ENCODE peak calls at places on chromosomes 13 and 19, in four cellular contexts. One of them, this sample, is unnamed.

GRCh38 chr13:50448535-50448981 is 394.9 kb downstream of the DLEU7 start:
- DNase-seq in H1: no peak
- DNase-seq in IMR-90: no peak
- DNase-seq in H9: no peak
- DNase-seq in this sample: no peak

GRCh38 chr13:93151277-93151676 is 75.3 kb upstream of the GPC6 start:
- DNase-seq in IMR-90: peak; percentile 91
- DNase-seq in H9: no peak
- DNase-seq in H1: no peak
- DNase-seq in this sample: no peak

GRCh38 chr19:11014403-11014911 is 53.6 kb downstream of the SMARCA4 start:
- DNase-seq in IMR-90: no peak
- DNase-seq in H9: peak; percentile 47
- DNase-seq in H1: no peak
- DNase-seq in this sample: peak; percentile 42

GRCh38 chr13:111573362-111573761 is 252.9 kb downstream of the TEX29 start:
- DNase-seq in H1: no peak
- DNase-seq in H9: no peak
- DNase-seq in IMR-90: no peak
- DNase-seq in this sample: no peak

GRCh38 chr19:56156768-56157167 is 15.7 kb downstream of the ZNF444 start:
- DNase-seq in IMR-90: no peak
- DNase-seq in H1: no peak
- DNase-seq in H9: no peak
- DNase-seq in this sample: no peak

GRCh38 chr13:44710576-44710975 is 134.4 kb upstream of the TSC22D1 start:
- DNase-seq in H1: no peak
- DNase-seq in H9: no peak
- DNase-seq in IMR-90: peak; percentile 96
- DNase-seq in this sample: peak; percentile 44

GRCh38 chr19:2544576-2545415 is 68.9 kb downstream of the GADD45B start:
- DNase-seq in IMR-90: no peak
- DNase-seq in H1: no peak
- DNase-seq in H9: no peak
- DNase-seq in this sample: no peak

GRCh38 chr13:51525567-51526165 is 58.6 kb upstream of the WDFY2 start:
- DNase-seq in H1: no peak
- DNase-seq in IMR-90: peak; percentile 72
- DNase-seq in H9: no peak
- DNase-seq in this sample: peak; percentile 62

GRCh38 chr19:14494910-14495677 is 833 bp downstream of the GIPC1 start:
- DNase-seq in IMR-90: no peak
- DNase-seq in H9: no peak
- DNase-seq in H1: no peak
- DNase-seq in this sample: no peak

GRCh38 chr13:97781891-97782305 is 171.6 kb upstream of the IPO5 start:
- DNase-seq in H1: no peak
- DNase-seq in H9: no peak
- DNase-seq in IMR-90: no peak
- DNase-seq in this sample: no peak

GRCh38 chr13:22107549-22107948 is 436.7 kb downstream of the FGF9 start:
- DNase-seq in IMR-90: no peak
- DNase-seq in H1: no peak
- DNase-seq in H9: no peak
- DNase-seq in this sample: no peak

GRCh38 chr19:18393836-18394235 is 3.6 kb downstream of the LRRC25 start:
- DNase-seq in IMR-90: no peak
- DNase-seq in H1: no peak
- DNase-seq in H9: no peak
- DNase-seq in this sample: no peak

GRCh38 chr19:2083174-2083854 is 12.8 kb downstream of the MOB3A start:
- DNase-seq in H9: no peak
- DNase-seq in H1: no peak
- DNase-seq in IMR-90: no peak
- DNase-seq in this sample: no peak

GRCh38 chr19:15456871-15457700 is 7.3 kb downstream of the RASAL3 start:
- DNase-seq in H1: peak; percentile 91
- DNase-seq in H9: peak; percentile 99
- DNase-seq in IMR-90: no peak
- DNase-seq in this sample: peak; percentile 84

GRCh38 chr13:26074706-26075105 is 22.9 kb upstream of the SHISA2 start:
- DNase-seq in H1: no peak
- DNase-seq in H9: no peak
- DNase-seq in IMR-90: peak; percentile 14
- DNase-seq in this sample: peak; percentile 20

GRCh38 chr13:50129923-50130685 is 114.9 kb downstream of the KCNRG start:
- DNase-seq in H1: peak; percentile 77
- DNase-seq in IMR-90: no peak
- DNase-seq in H9: peak; percentile 64
- DNase-seq in this sample: peak; percentile 57

GRCh38 chr13:74443623-74444022 is 309.4 kb upstream of the KLF12 start:
- DNase-seq in H9: no peak
- DNase-seq in IMR-90: peak; percentile 85
- DNase-seq in H1: no peak
- DNase-seq in this sample: peak; percentile 33

GRCh38 chr13:41458939-41459753 is 1.8 kb downstream of the RGCC start:
- DNase-seq in IMR-90: peak; percentile 72
- DNase-seq in H1: peak; percentile 59
- DNase-seq in H9: no peak
- DNase-seq in this sample: peak; percentile 49

GRCh38 chr13:79645569-79645968 is 164.6 kb downstream of the NDFIP2 start:
- DNase-seq in H9: no peak
- DNase-seq in H1: no peak
- DNase-seq in IMR-90: no peak
- DNase-seq in this sample: no peak

GRCh38 chr19:4568884-4569283 is 9.4 kb upstream of the SEMA6B start:
- DNase-seq in H1: no peak
- DNase-seq in IMR-90: no peak
- DNase-seq in H9: no peak
- DNase-seq in this sample: no peak

GRCh38 chr19:43620061-43621001 is 902 bp upstream of the ZNF428 start:
- DNase-seq in H9: no peak
- DNase-seq in H1: no peak
- DNase-seq in IMR-90: no peak
- DNase-seq in this sample: no peak

GRCh38 chr13:96984061-96984508 is 10.2 kb downstream of the OXGR1 start:
- DNase-seq in H9: peak; percentile 53
- DNase-seq in IMR-90: no peak
- DNase-seq in H1: no peak
- DNase-seq in this sample: peak; percentile 68

GRCh38 chr13:72004236-72004635 is 137.2 kb upstream of the DACH1 start:
- DNase-seq in IMR-90: no peak
- DNase-seq in H9: no peak
- DNase-seq in H1: no peak
- DNase-seq in this sample: no peak

GRCh38 chr13:111363591-111363990 is 43.1 kb downstream of the TEX29 start:
- DNase-seq in H9: no peak
- DNase-seq in IMR-90: no peak
- DNase-seq in H1: peak; percentile 11
- DNase-seq in this sample: no peak

GRCh38 chr19:13956365-13956744 is 4.0 kb downstream of the DCAF15 start:
- DNase-seq in H1: no peak
- DNase-seq in IMR-90: no peak
- DNase-seq in H9: no peak
- DNase-seq in this sample: no peak

GRCh38 chr13:111384441-111385181 is 64.2 kb downstream of the TEX29 start:
- DNase-seq in H1: no peak
- DNase-seq in H9: peak; percentile 14
- DNase-seq in IMR-90: no peak
- DNase-seq in this sample: no peak

GRCh38 chr13:48155850-48156249 is 60.9 kb upstream of the MED4 start:
- DNase-seq in H1: no peak
- DNase-seq in IMR-90: peak; percentile 33
- DNase-seq in H9: no peak
- DNase-seq in this sample: no peak

GRCh38 chr19:29119582-29119981 is 93.4 kb downstream of the UQCRFS1 start:
- DNase-seq in H1: peak; percentile 51
- DNase-seq in IMR-90: no peak
- DNase-seq in H9: peak; percentile 50
- DNase-seq in this sample: peak; percentile 49

DNA sequence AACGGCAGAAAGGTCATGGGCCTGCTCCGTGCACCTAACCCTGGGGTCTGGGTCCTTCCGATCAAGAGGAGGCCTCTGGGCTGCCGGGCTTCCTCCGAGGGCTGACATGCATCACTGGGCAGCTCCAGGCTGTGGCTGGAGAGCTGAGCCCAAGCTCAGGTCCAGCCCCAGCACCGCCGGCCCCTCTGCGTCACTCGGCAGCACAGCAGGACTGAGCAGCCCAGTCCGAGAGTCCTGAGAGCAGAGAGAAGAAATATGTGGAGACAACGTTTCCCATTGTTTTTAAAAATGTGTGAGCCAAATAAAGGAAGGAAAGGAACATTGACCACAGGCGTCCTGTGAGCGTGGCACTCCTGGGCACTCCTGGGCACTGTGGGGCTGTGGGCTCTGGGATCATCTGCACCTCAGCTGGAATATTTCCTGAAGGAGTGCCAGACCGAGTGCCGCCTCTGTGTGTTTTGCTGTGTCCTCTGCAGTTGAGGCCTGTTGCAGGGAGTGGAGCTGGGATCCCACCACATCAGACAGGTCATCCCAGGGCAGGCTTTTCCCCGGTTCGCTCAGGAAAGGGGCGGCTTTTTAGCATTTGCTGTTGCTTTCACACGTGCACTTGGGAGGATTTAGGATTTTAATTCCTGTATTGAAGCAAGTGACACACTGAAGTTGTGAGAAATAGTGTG is 37.8 kb upstream of the TFDP1 start:
- DNase-seq in IMR-90: peak; percentile 28
- DNase-seq in H9: no peak
- DNase-seq in H1: peak; percentile 45
- DNase-seq in this sample: no peak
- H2BK5ac ChIP-seq in IMR-90: no peak overlapping the region
- H2BK5ac ChIP-seq in H9: no peak overlapping the region
- H2BK5ac ChIP-seq in H1: peak overlapping the region; percentile 83
- H2BK5ac ChIP-seq in this sample: no peak overlapping the region

GRCh38 chr13:28751210-28751935 is 32.6 kb upstream of the SLC46A3 start:
- DNase-seq in IMR-90: no peak
- DNase-seq in H9: no peak
- DNase-seq in H1: no peak
- DNase-seq in this sample: peak; percentile 59

GRCh38 chr13:28755546-28755870 is 36.7 kb upstream of the SLC46A3 start:
- DNase-seq in H9: no peak
- DNase-seq in H1: no peak
- DNase-seq in IMR-90: no peak
- DNase-seq in this sample: no peak

GRCh38 chr13:28753208-28753892 is 34.6 kb upstream of the SLC46A3 start:
- DNase-seq in H1: peak; percentile 50
- DNase-seq in IMR-90: peak; percentile 91
- DNase-seq in H9: peak; percentile 79
- DNase-seq in this sample: peak; percentile 97

GRCh38 chr13:28753946-28754345 is 35.2 kb upstream of the SLC46A3 start:
- DNase-seq in H9: no peak
- DNase-seq in IMR-90: no peak
- DNase-seq in H1: peak; percentile 36
- DNase-seq in this sample: peak; percentile 42

GRCh38 chr13:28754698-28755545 is 36.2 kb upstream of the SLC46A3 start:
- DNase-seq in H9: peak; percentile 67
- DNase-seq in H1: peak; percentile 57
- DNase-seq in IMR-90: peak; percentile 13
- DNase-seq in this sample: peak; percentile 77
- H3K9ac ChIP-seq in H9: no peak overlapping the region
- H3K9ac ChIP-seq in H1: no peak overlapping the region
- H3K9ac ChIP-seq in IMR-90: no peak overlapping the region
- H3K9ac ChIP-seq in this sample: peak overlapping the region; percentile 12

GRCh38 chr19:6424939-6425731 is 524 bp upstream of the KHSRP start:
- DNase-seq in IMR-90: peak; percentile 100
- DNase-seq in H9: peak; percentile 100
- DNase-seq in H1: peak; percentile 95
- DNase-seq in this sample: peak; percentile 100
- H3K56ac ChIP-seq in IMR-90: no peak overlapping the region
- H3K56ac ChIP-seq in H9: no peak overlapping the region
- H3K56ac ChIP-seq in H1: peak overlapping the region; percentile 28
- H3K56ac ChIP-seq in this sample: peak overlapping the region; percentile 65

GRCh38 chr19:38005224-38005614 is 98.2 kb downstream of the SIPA1L3 start:
- DNase-seq in H9: no peak
- DNase-seq in H1: no peak
- DNase-seq in IMR-90: no peak
- DNase-seq in this sample: no peak
- H2BK5ac ChIP-seq in H9: no peak overlapping the region
- H2BK5ac ChIP-seq in H1: peak overlapping the region; percentile 64
- H2BK5ac ChIP-seq in IMR-90: peak overlapping the region; percentile 92
- H2BK5ac ChIP-seq in this sample: no peak overlapping the region

DNA sequence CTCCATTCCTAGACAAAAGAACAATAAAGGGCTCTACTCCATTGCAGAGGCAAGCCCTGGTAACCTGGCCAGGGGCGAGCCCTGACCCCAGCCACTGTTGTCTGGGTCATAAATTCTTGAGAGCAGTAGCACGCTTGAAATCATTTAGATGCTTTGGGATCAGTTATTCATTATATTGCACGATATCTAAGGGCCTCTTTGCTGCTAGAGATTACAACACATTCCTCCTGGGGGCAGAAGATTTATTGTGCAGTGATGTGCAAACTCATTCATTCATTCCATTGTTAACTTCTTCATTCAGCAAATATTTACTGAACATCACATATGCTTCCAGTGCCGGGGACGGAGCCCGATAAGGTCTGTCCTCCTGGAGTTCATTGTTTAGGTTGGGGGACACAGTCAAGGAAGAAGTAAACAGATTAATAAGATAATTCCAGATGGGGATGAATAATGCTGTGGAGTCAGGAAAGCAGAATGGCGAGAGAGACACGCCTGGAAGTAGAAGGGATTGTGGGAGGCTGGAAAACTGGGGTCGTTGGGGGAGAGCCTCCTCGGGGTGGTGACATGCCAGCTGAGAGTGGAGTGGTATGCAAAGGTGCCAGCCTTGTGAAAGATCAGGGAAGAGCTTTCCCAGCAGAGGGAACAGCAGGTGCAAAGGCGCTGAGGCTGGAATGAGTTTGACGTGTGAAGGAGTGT is 35.0 kb downstream of the SIPA1L3 start:
- DNase-seq in H1: no peak
- DNase-seq in IMR-90: no peak
- DNase-seq in H9: no peak
- DNase-seq in this sample: no peak
- H3K9ac ChIP-seq in H1: no peak overlapping the region
- H3K9ac ChIP-seq in IMR-90: no peak overlapping the region
- H3K9ac ChIP-seq in H9: no peak overlapping the region
- H3K9ac ChIP-seq in this sample: no peak overlapping the region

DNA sequence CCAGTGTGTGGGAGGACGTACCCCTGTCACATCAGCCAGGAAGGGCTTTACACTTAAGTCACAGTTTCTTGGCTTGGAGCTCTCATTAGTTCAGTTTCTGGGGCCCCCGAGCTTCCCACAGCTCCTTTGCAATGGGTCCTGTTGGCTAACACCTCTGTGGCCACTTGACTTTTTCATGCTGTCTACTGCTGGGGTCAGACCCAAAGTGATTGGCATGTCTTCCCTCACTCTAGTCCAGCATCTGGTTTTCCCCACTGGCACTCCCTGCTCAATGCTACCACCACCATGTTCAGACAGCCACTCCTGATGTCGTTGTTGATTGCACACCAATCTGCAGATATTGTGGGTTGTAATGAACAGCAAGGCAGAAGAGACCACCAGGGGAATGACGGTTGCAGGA is 379.0 kb downstream of the FOXO1 start:
- DNase-seq in H9: no peak
- DNase-seq in IMR-90: no peak
- DNase-seq in H1: no peak
- DNase-seq in this sample: no peak
- H3K56ac ChIP-seq in H9: no peak overlapping the region
- H3K56ac ChIP-seq in IMR-90: no peak overlapping the region
- H3K56ac ChIP-seq in H1: no peak overlapping the region
- H3K56ac ChIP-seq in this sample: no peak overlapping the region

This sample was measured in mesendoderm.